ENCODE peak calls at places on chromosomes 5 and 9, in nine cellular contexts. Q, F, M, A, C, W, H, T and O are unnamed samples.

GRCh38 chr9:37961346-37961745 is 57.4 kb upstream of the SLC25A51 start:
- DNase-seq in W (peak), Q (no peak), M (no peak), H (no peak), A (no peak), F (no peak), C (no peak), T (no peak), O (no peak)

GRCh38 chr9:133562611-133563285 is 28.2 kb downstream of the ADAMTSL2 start:
- DNase-seq in W (no peak), A (no peak), M (no peak), F (no peak), T (no peak), C (no peak), Q (no peak), H (no peak), O (no peak)

GRCh38 chr5:98627121-98627520 is 146.3 kb upstream of the RGMB start:
- DNase-seq in A (no peak), W (no peak), Q (no peak), C (no peak), T (no peak), M (no peak), H (no peak), F (no peak), O (no peak)

GRCh38 chr9:102514541-102514940 is 480.6 kb upstream of the CYLC2 start:
- DNase-seq in T (no peak), Q (no peak), W (no peak), A (no peak), F (peak), H (no peak), C (no peak), M (no peak), O (no peak)

GRCh38 chr5:4941957-4942830 is 197.9 kb upstream of the ADAMTS16 start:
- DNase-seq in T (peak), Q (no peak), A (no peak), M (no peak), C (no peak), H (no peak), W (peak), F (no peak), O (no peak)

GRCh38 chr9:93680445-93681315 is 104.3 kb downstream of the PHF2 start:
- DNase-seq in Q (no peak), M (peak), C (peak), F (no peak), T (no peak), W (no peak), A (peak), H (no peak), O (peak)

GRCh38 chr9:111118256-111118950 is 80.1 kb upstream of the LPAR1 start:
- DNase-seq in W (no peak), A (no peak), C (no peak), T (no peak), H (no peak), F (no peak), M (no peak), Q (peak), O (no peak)

GRCh38 chr9:131743501-131743900 is 3.6 kb upstream of the RAPGEF1 start:
- DNase-seq in A (no peak), M (no peak), H (no peak), W (no peak), T (no peak), F (no peak), C (no peak), Q (no peak), O (no peak)

GRCh38 chr5:121019112-121019511 is 555.0 kb downstream of the PRR16 start:
- DNase-seq in Q (no peak), W (no peak), H (no peak), M (no peak), F (no peak), C (no peak), A (no peak), T (no peak), O (no peak)

GRCh38 chr5:140561753-140562523 is 2.5 kb downstream of the APBB3 start:
- DNase-seq in H (no peak), C (no peak), W (no peak), Q (no peak), A (no peak), F (no peak), T (no peak), M (no peak), O (no peak)

GRCh38 chr5:125232779-125233230 is 486.4 kb upstream of the ZNF608 start:
- DNase-seq in T (no peak), A (no peak), W (no peak), C (no peak), H (no peak), F (no peak), M (no peak), Q (peak), O (no peak)

GRCh38 chr9:128523199-128523925 is 18.8 kb downstream of the GLE1 start:
- DNase-seq in C (no peak), H (no peak), A (no peak), M (no peak), W (no peak), Q (peak), T (no peak), F (no peak), O (no peak)

GRCh38 chr9:36140086-36141084 is 3.9 kb downstream of the GLIPR2 start:
- DNase-seq in W (peak), H (no peak), Q (no peak), T (no peak), F (no peak), C (no peak), A (no peak), M (no peak), O (no peak)

GRCh38 chr9:70954126-70954525 is 167.3 kb downstream of the TRPM3 start:
- DNase-seq in C (no peak), Q (peak), T (no peak), H (peak), A (no peak), M (no peak), W (no peak), F (no peak), O (no peak)

GRCh38 chr5:178145965-178146820 is 7.5 kb downstream of the NHP2 start:
- DNase-seq in A (peak), F (peak), T (peak), W (peak), H (peak), M (peak), C (peak), Q (peak), O (no peak)

GRCh38 chr9:129697111-129697955 is 31.9 kb downstream of the PRRX2 start:
- DNase-seq in A (peak), C (peak), M (peak), T (peak), W (no peak), F (no peak), Q (peak), H (peak), O (peak)

GRCh38 chr5:100731768-100732167 is 171.3 kb downstream of the ST8SIA4 start:
- DNase-seq in Q (no peak), M (no peak), H (no peak), C (no peak), W (peak), T (no peak), F (no peak), A (no peak), O (no peak)

DNA sequence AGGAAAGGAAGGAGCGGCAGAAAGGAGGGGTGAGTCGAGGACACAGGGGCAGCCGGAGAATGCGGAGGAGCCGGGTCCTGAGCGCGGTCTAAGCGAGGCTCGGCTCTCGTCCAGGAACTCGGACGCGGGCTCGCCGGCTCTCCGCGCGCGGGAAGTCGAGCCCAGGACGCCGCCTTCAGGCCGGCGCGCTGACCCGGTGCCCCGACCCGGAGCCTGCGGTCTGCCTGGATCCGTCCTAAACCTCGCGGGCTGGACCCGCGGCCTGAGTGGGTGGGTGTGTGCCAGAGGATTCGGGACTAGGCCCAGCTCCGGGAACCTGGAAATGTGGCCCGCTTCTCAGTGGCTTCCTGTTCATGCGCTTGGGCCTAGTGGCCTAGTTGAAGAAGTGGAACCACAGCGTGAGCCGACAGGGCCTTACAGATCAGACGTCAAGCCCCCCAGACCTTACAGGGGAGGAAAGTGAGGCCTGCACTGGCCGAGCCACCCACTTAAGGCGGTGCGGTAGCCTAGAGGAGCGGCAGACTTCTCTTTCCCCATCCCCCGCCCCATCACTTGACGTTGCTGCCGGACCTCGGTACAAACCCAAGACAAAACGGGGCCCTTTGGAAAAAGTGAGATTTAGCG is 1.2 kb downstream of the CDKN2B-AS1 start:
- DNase-seq in C (peak), F (no peak), M (no peak), T (no peak), H (no peak), Q (peak), W (no peak), A (peak), O (peak)
- TF ChIP-seq CTCF in C (peak), F (no peak), M (no peak), T (no peak), H (no peak), Q (peak), W (no peak), A (no peak), O (no peak)

GRCh38 chr9:136662656-136663310 is at the start of gene EGFL7:
- DNase-seq in W (no peak), Q (no peak), M (no peak), H (no peak), T (peak), C (peak), F (no peak), A (no peak), O (no peak)
- TF ChIP-seq POLR2A in W (no peak), Q (no peak), M (no peak), H (no peak), T (peak), C (no peak), F (no peak), A (peak), O (no peak)

DNA sequence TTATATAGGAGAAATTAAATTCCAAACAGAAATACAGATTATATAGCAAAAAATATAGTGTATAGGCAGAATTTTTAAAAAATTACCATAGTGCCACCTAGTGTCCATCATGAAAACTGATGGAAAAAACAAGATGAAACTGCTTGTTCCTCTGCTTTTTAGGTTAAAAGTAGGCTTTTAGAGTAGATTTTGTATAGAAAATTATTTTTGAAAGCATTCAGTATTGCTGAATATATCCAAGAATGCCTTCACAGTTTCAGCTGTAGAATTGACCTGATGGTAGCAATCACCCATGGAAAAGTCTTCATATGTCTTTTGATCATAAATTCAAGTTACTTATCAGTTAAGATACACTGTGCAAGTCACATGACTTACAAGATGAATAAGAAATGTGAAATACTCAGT is 19.7 kb downstream of the RIOK2 start:
- DNase-seq in Q (peak), C (no peak), H (no peak), W (peak), T (no peak), F (no peak), M (no peak), A (no peak), O (no peak)
- TF ChIP-seq CTCF in Q (peak), C (peak), H (peak), W (no peak), T (peak), F (peak), M (peak), A (peak), O (no peak)

DNA sequence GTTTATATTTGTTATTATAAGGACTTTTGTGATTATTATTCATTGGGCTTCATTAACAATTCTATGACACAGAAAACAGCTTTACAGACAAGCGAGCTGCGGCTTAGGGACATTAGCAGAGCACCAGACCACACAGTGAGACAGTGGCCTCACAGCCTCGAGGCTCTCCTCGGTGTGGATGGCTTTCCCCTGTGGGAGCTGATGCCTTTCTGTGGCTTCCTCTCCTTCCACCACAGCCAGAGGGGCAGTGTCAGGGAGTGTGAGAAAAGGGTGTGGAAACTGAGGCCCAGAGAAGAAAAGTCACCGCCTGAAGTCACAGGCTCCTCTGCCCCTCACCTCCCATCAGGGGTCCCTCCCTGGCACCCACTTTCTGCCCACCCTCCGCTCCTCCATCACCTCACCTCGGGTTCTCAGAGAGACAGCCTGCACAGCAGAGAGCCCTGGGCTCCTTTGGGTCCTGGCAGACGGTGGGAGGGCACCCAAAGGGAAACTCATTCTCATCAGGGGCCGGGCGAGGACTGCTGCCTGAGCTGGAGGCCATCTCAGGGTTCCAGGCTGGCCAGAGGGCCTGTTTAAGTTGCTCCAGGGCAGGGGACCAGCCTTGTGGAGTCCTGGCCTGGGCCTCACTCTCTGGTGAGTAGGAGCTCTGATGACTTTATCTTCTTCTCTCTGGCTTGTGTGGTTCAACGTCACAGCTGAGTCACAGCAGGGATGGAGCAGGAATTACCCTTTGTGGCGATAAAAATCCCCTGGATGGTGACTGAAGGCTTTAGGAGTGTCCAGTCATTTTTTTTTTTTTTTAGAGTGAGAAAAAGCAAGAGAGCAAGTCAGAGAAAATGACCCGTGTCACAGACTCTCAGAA is 830 bp downstream of the TRAF1 start:
- DNase-seq in F (no peak), W (peak), M (no peak), Q (peak), T (peak), C (no peak), A (no peak), H (peak), O (no peak)
- TF ChIP-seq POLR2A in F (no peak), W (no peak), M (no peak), Q (peak), T (no peak), C (no peak), A (no peak), H (no peak), O (no peak)

DNA sequence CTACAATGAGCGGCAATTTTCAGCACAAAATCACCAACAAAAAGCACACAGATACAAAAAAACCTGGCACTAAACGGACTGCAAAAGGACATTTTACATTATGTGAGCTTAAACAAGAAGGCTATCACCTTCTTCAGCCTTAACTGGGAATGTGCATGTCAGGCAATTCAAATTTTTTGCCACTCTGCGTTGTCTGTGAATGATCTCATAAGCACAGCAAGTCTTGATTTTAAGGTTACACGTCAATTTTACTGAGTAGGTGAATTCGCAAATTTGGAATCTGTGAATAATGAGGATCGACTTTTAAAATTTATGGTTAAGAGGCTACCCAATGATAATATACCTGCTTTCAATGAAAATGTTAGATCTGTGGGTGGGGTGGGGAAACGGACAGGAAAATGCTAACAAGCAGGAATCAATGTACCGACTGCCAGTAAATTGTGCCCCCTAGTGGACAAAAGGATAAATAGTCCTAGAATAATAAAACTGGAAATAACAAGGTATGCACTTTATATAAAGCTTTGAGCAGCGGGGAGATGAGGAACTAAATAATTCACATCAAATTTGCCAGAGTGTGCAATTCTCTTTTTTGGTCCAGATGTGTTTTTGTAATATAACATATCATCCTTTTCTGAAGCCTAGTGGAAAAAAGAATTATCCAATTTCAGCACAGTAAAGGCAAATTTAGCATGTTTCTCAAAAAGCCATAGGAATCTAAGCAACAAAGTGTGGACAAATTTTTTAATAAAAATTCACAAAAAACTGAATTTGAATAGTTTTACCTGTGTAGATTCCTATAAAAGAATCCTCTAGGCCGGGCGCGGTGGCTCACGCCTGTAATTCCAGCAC is 20.5 kb downstream of the EQTN start:
- DNase-seq in Q (peak), F (no peak), A (no peak), W (peak), M (peak), T (peak), H (peak), C (no peak), O (no peak)
- TF ChIP-seq CTCF in Q (peak), F (peak), A (peak), W (peak), M (peak), T (no peak), H (peak), C (peak), O (no peak)

GRCh38 chr5:17190242-17190778 is 27.1 kb upstream of the BASP1 start:
- DNase-seq in A (no peak), M (peak), W (peak), Q (peak), F (no peak), H (peak), C (peak), T (peak), O (peak)
- TF ChIP-seq POLR2A in A (no peak), M (no peak), W (no peak), Q (no peak), F (no peak), H (no peak), C (no peak), T (no peak), O (no peak)

DNA sequence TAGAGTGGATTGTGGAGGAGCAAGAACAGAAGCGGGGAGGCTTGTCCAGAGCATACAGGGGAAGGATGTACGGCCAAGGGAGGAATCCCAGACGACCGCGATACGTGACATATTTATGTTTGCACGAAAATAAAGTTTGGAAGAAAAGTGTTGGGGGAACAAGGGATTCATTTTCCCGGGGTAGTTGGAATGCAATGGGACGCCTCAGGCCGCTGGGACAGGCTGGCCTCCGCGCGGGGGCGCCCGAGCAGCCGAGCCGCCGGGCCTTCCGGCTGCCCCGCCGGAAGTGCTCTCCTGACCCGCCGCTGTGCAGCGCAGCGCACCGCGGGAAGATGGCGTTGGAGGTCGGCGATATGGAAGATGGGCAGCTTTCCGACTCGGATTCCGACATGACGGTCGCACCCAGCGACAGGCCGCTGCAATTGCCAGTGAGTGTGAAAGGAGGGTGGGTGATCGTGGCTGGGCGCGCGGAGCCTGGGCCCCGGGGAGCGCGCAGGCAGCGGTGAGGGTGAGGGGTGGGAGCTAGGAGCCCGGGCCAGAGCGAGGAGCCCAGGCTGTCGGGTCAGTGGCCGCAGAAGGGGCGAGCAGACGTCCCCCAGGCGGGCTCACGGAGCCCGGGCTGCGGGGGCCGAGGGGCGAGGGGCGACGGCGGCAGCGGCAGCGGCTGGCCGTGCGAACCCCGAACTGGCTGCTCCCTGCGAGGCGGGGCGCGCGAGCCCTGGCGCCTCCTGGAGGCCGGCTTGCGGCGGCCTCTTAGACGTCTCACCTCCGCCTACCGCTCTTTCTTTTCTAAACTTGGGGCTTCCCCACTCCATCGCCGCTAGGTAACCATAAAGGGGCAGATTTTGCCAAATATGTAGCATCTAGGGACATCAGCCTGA is at the start of gene PHAX:
- DNase-seq in T (peak), Q (peak), F (peak), A (peak), M (peak), C (peak), W (peak), H (peak), O (peak)
- TF ChIP-seq CTCF in T (peak), Q (peak), F (peak), A (peak), M (peak), C (peak), W (peak), H (peak), O (no peak)